ENCODE peak calls at places on chromosomes 5 and 9, in nine cellular contexts. M is GM04503; T is endodermal cell; N is mesenteric fat pad; P is epithelial cell of prostate; X is GM12864; O is endothelial cell; J is coronary artery; W is activated naive CD8-positive, alpha-beta T cell treated with anti-CD3 and anti-CD28 coated beads, Interleukin-2, amount 50 U/mL, for 24 hours. D is an unnamed sample.

GRCh38 chr5:161535762-161536161 is 10.8 kb downstream of the GABRB2 start:
- DNase-seq in M (no peak), T (peak), N (no peak), P (no peak), X (no peak), O (no peak), J (no peak), W (no peak), D (no peak)

GRCh38 chr9:113558632-113559502 is 95.3 kb downstream of the RGS3 start:
- DNase-seq in M (no peak), T (peak), N (peak), P (no peak), X (no peak), O (no peak), J (peak), W (no peak), D (no peak)

GRCh38 chr5:81163641-81164040 is 69.5 kb upstream of the CKMT2 start:
- DNase-seq in M (no peak), T (no peak), N (no peak), P (no peak), X (no peak), O (no peak), J (no peak), W (no peak), D (no peak)

GRCh38 chr5:395156-395920 is 47.6 kb upstream of the EXOC3 start:
- DNase-seq in M (peak), T (peak), N (peak), P (no peak), X (no peak), O (no peak), J (peak), W (no peak), D (no peak)

GRCh38 chr5:14920121-14920520 is 48.5 kb upstream of the ANKH start:
- DNase-seq in M (no peak), T (no peak), N (no peak), P (no peak), X (no peak), O (no peak), J (no peak), W (no peak), D (no peak)

GRCh38 chr5:180646289-180646962 is 3.0 kb downstream of the FLT4 start:
- DNase-seq in M (no peak), T (no peak), N (peak), P (no peak), X (no peak), O (no peak), J (no peak), W (no peak), D (no peak)

GRCh38 chr9:136775191-136775590 is 10.9 kb upstream of the LCN15 start:
- DNase-seq in M (no peak), T (no peak), N (no peak), P (no peak), X (no peak), O (no peak), J (no peak), W (no peak), D (no peak)

GRCh38 chr5:82312373-82312856 is 34.3 kb upstream of the RPS23 start:
- DNase-seq in M (no peak), T (peak), N (no peak), P (no peak), X (no peak), O (peak), J (peak), W (peak), D (peak)

GRCh38 chr9:106954562-106954961 is 91.6 kb downstream of the ZNF462 start:
- DNase-seq in M (no peak), T (no peak), N (no peak), P (peak), X (no peak), O (no peak), J (no peak), W (no peak), D (no peak)

GRCh38 chr5:168311061-168311566 is 19.7 kb downstream of the WWC1 start:
- DNase-seq in M (no peak), T (peak), N (no peak), P (no peak), X (no peak), O (no peak), J (no peak), W (no peak), D (no peak)

GRCh38 chr9:114830546-114830945 is 24.7 kb upstream of the TNFSF15 start:
- DNase-seq in M (no peak), T (no peak), N (no peak), P (no peak), X (no peak), O (no peak), J (no peak), W (no peak), D (no peak)

GRCh38 chr5:134453016-134453415 is 41.3 kb upstream of the CDKN2AIPNL start:
- DNase-seq in M (peak), T (no peak), N (no peak), P (no peak), X (no peak), O (no peak), J (no peak), W (no peak), D (no peak)

GRCh38 chr5:169701910-169702451 is 64.9 kb downstream of the DOCK2 start:
- DNase-seq in M (no peak), T (peak), N (no peak), P (no peak), X (no peak), O (no peak), J (no peak), W (no peak), D (peak)

GRCh38 chr5:170603578-170604565 is 100.1 kb downstream of the KCNIP1 start:
- DNase-seq in M (no peak), T (peak), N (no peak), P (no peak), X (no peak), O (peak), J (no peak), W (peak), D (peak)

GRCh38 chr5:647727-648126 is 35.6 kb downstream of the CEP72 start:
- DNase-seq in M (no peak), T (no peak), N (no peak), P (no peak), X (no peak), O (no peak), J (no peak), W (no peak), D (no peak)

GRCh38 chr9:109381011-109381729 is 60.3 kb upstream of the EPB41L4B start:
- DNase-seq in M (no peak), T (no peak), N (no peak), P (no peak), X (peak), O (no peak), J (no peak), W (no peak), D (no peak)

GRCh38 chr9:94952553-94953373 is 226.3 kb downstream of the AOPEP start:
- DNase-seq in M (no peak), T (peak), N (no peak), P (no peak), X (peak), O (peak), J (peak), W (no peak), D (no peak)

D was measured in putamen.